ENCODE peak calls at places on chromosome 7, in five cellular contexts. One of them, this sample, is unnamed.
A peak's percentile ranks its signal among the peaks of the same experiment; 100 is the strongest.

GRCh38 chr7:149828357-149829309 is 9.5 kb upstream of the ZNF862 start:
- DNase-seq in body of pancreas: no peak
- DNase-seq in Panc1: no peak
- DNase-seq in AG08395: no peak
- DNase-seq in fibroblast of pulmonary artery: no peak
- DNase-seq in this sample: no peak

GRCh38 chr7:155453296-155454182 is 4.4 kb upstream of the EN2 start:
- DNase-seq in body of pancreas: no peak
- DNase-seq in AG08395: no peak
- DNase-seq in Panc1: no peak
- DNase-seq in fibroblast of pulmonary artery: no peak
- DNase-seq in this sample: no peak

GRCh38 chr7:70695804-70696104 is 436.2 kb upstream of the GALNT17 start:
- DNase-seq in Panc1: no peak
- DNase-seq in fibroblast of pulmonary artery: peak; percentile 5
- DNase-seq in body of pancreas: no peak
- DNase-seq in AG08395: no peak
- DNase-seq in this sample: no peak

GRCh38 chr7:19617921-19618320 is 90.9 kb downstream of the POLR1F start:
- DNase-seq in AG08395: no peak
- DNase-seq in Panc1: no peak
- DNase-seq in fibroblast of pulmonary artery: no peak
- DNase-seq in body of pancreas: no peak
- DNase-seq in this sample: no peak

GRCh38 chr7:126394406-126394805 is 858.3 kb downstream of the GRM8 start:
- DNase-seq in fibroblast of pulmonary artery: no peak
- DNase-seq in body of pancreas: no peak
- DNase-seq in AG08395: no peak
- DNase-seq in Panc1: no peak
- DNase-seq in this sample: no peak

GRCh38 chr7:22480523-22481075 is 19.4 kb downstream of the STEAP1B start:
- DNase-seq in body of pancreas: no peak
- DNase-seq in AG08395: no peak
- DNase-seq in Panc1: no peak
- DNase-seq in fibroblast of pulmonary artery: no peak
- DNase-seq in this sample: no peak

GRCh38 chr7:78015574-78016260 is 217.1 kb downstream of the PHTF2 start:
- DNase-seq in body of pancreas: no peak
- DNase-seq in fibroblast of pulmonary artery: peak; percentile 22
- DNase-seq in Panc1: no peak
- DNase-seq in AG08395: no peak
- DNase-seq in this sample: no peak

GRCh38 chr7:157080111-157080730 is 58.5 kb upstream of the UBE3C start:
- DNase-seq in body of pancreas: no peak
- DNase-seq in AG08395: no peak
- DNase-seq in Panc1: no peak
- DNase-seq in fibroblast of pulmonary artery: no peak
- DNase-seq in this sample: no peak

GRCh38 chr7:54292171-54292925 is 249.8 kb upstream of the VSTM2A start:
- DNase-seq in Panc1: no peak
- DNase-seq in body of pancreas: no peak
- DNase-seq in AG08395: no peak
- DNase-seq in fibroblast of pulmonary artery: no peak
- DNase-seq in this sample: no peak

GRCh38 chr7:131935180-131935579 is 378.8 kb upstream of the PODXL start:
- DNase-seq in Panc1: no peak
- DNase-seq in body of pancreas: no peak
- DNase-seq in AG08395: no peak
- DNase-seq in fibroblast of pulmonary artery: no peak
- DNase-seq in this sample: no peak

GRCh38 chr7:16791895-16792294 is 12.9 kb downstream of the AGR2 start:
- DNase-seq in fibroblast of pulmonary artery: no peak
- DNase-seq in body of pancreas: no peak
- DNase-seq in Panc1: no peak
- DNase-seq in AG08395: peak; percentile 11
- DNase-seq in this sample: no peak

GRCh38 chr7:120916116-120916515 is 34.5 kb upstream of the ING3 start:
- DNase-seq in fibroblast of pulmonary artery: peak; percentile 20
- DNase-seq in AG08395: no peak
- DNase-seq in body of pancreas: no peak
- DNase-seq in Panc1: no peak
- DNase-seq in this sample: no peak

GRCh38 chr7:14714161-14714728 is 188.3 kb downstream of the DGKB start:
- DNase-seq in body of pancreas: no peak
- DNase-seq in Panc1: no peak
- DNase-seq in AG08395: no peak
- DNase-seq in fibroblast of pulmonary artery: no peak
- DNase-seq in this sample: no peak

GRCh38 chr7:1842321-1843221 is 172.5 kb downstream of the ELFN1 start:
- DNase-seq in AG08395: peak; percentile 41
- DNase-seq in Panc1: no peak
- DNase-seq in fibroblast of pulmonary artery: no peak
- DNase-seq in body of pancreas: peak; percentile 8
- DNase-seq in this sample: no peak

GRCh38 chr7:134943785-134944400 is 42.4 kb upstream of the AGBL3 start:
- DNase-seq in fibroblast of pulmonary artery: peak; percentile 64
- DNase-seq in Panc1: peak; percentile 52
- DNase-seq in AG08395: no peak
- DNase-seq in body of pancreas: no peak
- DNase-seq in this sample: peak; percentile 20

GRCh38 chr7:134290286-134290685 is 26.4 kb downstream of the SLC35B4 start:
- DNase-seq in body of pancreas: no peak
- DNase-seq in Panc1: no peak
- DNase-seq in AG08395: peak; percentile 53
- DNase-seq in fibroblast of pulmonary artery: peak; percentile 33
- DNase-seq in this sample: no peak

GRCh38 chr7:140189917-140190316 is 13.1 kb upstream of the KDM7A start:
- DNase-seq in Panc1: no peak
- DNase-seq in AG08395: no peak
- DNase-seq in body of pancreas: no peak
- DNase-seq in fibroblast of pulmonary artery: no peak
- DNase-seq in this sample: no peak

GRCh38 chr7:69633122-69633892 is 35.0 kb downstream of the AUTS2 start:
- DNase-seq in AG08395: no peak
- DNase-seq in Panc1: no peak
- DNase-seq in fibroblast of pulmonary artery: peak; percentile 47
- DNase-seq in body of pancreas: no peak
- DNase-seq in this sample: no peak

GRCh38 chr7:113464096-113464855 is 345.9 kb upstream of the SMIM30 start:
- DNase-seq in body of pancreas: no peak
- DNase-seq in fibroblast of pulmonary artery: no peak
- DNase-seq in Panc1: no peak
- DNase-seq in AG08395: no peak
- DNase-seq in this sample: no peak

GRCh38 chr7:21543528-21544302 is 876 bp downstream of the DNAH11 start:
- DNase-seq in fibroblast of pulmonary artery: peak; percentile 41
- DNase-seq in Panc1: no peak
- DNase-seq in AG08395: no peak
- DNase-seq in body of pancreas: peak; percentile 13
- DNase-seq in this sample: no peak

GRCh38 chr7:4449263-4449662 is 232.8 kb upstream of the FOXK1 start:
- DNase-seq in body of pancreas: no peak
- DNase-seq in Panc1: no peak
- DNase-seq in AG08395: no peak
- DNase-seq in fibroblast of pulmonary artery: no peak
- DNase-seq in this sample: no peak

GRCh38 chr7:36658603-36659516 is 65.4 kb downstream of the AOAH start:
- DNase-seq in body of pancreas: peak; percentile 27
- DNase-seq in AG08395: peak; percentile 60
- DNase-seq in fibroblast of pulmonary artery: peak; percentile 87
- DNase-seq in Panc1: peak; percentile 98
- DNase-seq in this sample: no peak

GRCh38 chr7:3722396-3722846 is 421.4 kb downstream of the SDK1 start:
- DNase-seq in Panc1: no peak
- DNase-seq in fibroblast of pulmonary artery: peak; percentile 20
- DNase-seq in body of pancreas: peak; percentile 18
- DNase-seq in AG08395: no peak
- DNase-seq in this sample: peak; percentile 5

GRCh38 chr7:87784424-87784823 is 91.7 kb downstream of the SLC25A40 start:
- DNase-seq in AG08395: no peak
- DNase-seq in body of pancreas: no peak
- DNase-seq in Panc1: no peak
- DNase-seq in fibroblast of pulmonary artery: peak; percentile 18
- DNase-seq in this sample: no peak

GRCh38 chr7:2181077-2181854 is 51.5 kb downstream of the MAD1L1 start:
- DNase-seq in Panc1: no peak
- DNase-seq in AG08395: no peak
- DNase-seq in body of pancreas: no peak
- DNase-seq in fibroblast of pulmonary artery: no peak
- DNase-seq in this sample: no peak

GRCh38 chr7:50598455-50599343 is 33.5 kb upstream of the DDC start:
- DNase-seq in Panc1: no peak
- DNase-seq in fibroblast of pulmonary artery: no peak
- DNase-seq in AG08395: no peak
- DNase-seq in body of pancreas: no peak
- DNase-seq in this sample: no peak

GRCh38 chr7:8751557-8752231 is 318.3 kb downstream of the NXPH1 start:
- DNase-seq in body of pancreas: no peak
- DNase-seq in Panc1: no peak
- DNase-seq in fibroblast of pulmonary artery: no peak
- DNase-seq in AG08395: no peak
- DNase-seq in this sample: no peak

GRCh38 chr7:27245124-27245797 is 2.7 kb downstream of the EVX1 start:
- DNase-seq in AG08395: no peak
- DNase-seq in Panc1: no peak
- DNase-seq in fibroblast of pulmonary artery: no peak
- DNase-seq in body of pancreas: no peak
- DNase-seq in this sample: no peak

GRCh38 chr7:80721880-80722595 is 83.6 kb downstream of the CD36 start:
- DNase-seq in Panc1: peak; percentile 78
- DNase-seq in body of pancreas: no peak
- DNase-seq in fibroblast of pulmonary artery: peak; percentile 90
- DNase-seq in AG08395: peak; percentile 62
- DNase-seq in this sample: peak; percentile 85

GRCh38 chr7:21086688-21087087 is 300.0 kb upstream of the SP8 start:
- DNase-seq in body of pancreas: peak; percentile 52
- DNase-seq in AG08395: no peak
- DNase-seq in Panc1: no peak
- DNase-seq in fibroblast of pulmonary artery: no peak
- DNase-seq in this sample: no peak

GRCh38 chr7:121195859-121196588 is 132.8 kb upstream of the WNT16 start:
- DNase-seq in AG08395: no peak
- DNase-seq in Panc1: no peak
- DNase-seq in body of pancreas: no peak
- DNase-seq in fibroblast of pulmonary artery: no peak
- DNase-seq in this sample: no peak

GRCh38 chr7:3043544-3044395 is at the start of gene CARD11:
- DNase-seq in fibroblast of pulmonary artery: peak; percentile 8
- DNase-seq in AG08395: no peak
- DNase-seq in body of pancreas: no peak
- DNase-seq in Panc1: no peak
- DNase-seq in this sample: no peak

GRCh38 chr7:148116954-148117353 is 473.6 kb upstream of the C7orf33 start:
- DNase-seq in body of pancreas: no peak
- DNase-seq in fibroblast of pulmonary artery: no peak
- DNase-seq in AG08395: no peak
- DNase-seq in Panc1: no peak
- DNase-seq in this sample: no peak

GRCh38 chr7:50369408-50370026 is 65.0 kb downstream of the IKZF1 start:
- DNase-seq in AG08395: no peak
- DNase-seq in fibroblast of pulmonary artery: peak; percentile 10
- DNase-seq in Panc1: peak; percentile 24
- DNase-seq in body of pancreas: no peak
- DNase-seq in this sample: no peak

GRCh38 chr7:134936893-134937520 is 49.3 kb upstream of the AGBL3 start:
- DNase-seq in body of pancreas: no peak
- DNase-seq in AG08395: no peak
- DNase-seq in Panc1: no peak
- DNase-seq in fibroblast of pulmonary artery: peak; percentile 13
- DNase-seq in this sample: no peak

GRCh38 chr7:24756989-24757798 is at the start of gene GSDME:
- DNase-seq in AG08395: peak; percentile 85
- DNase-seq in fibroblast of pulmonary artery: peak; percentile 72
- DNase-seq in Panc1: no peak
- DNase-seq in body of pancreas: peak; percentile 43
- DNase-seq in this sample: peak; percentile 11

GRCh38 chr7:25803117-25803887 is 348.7 kb upstream of the NFE2L3 start:
- DNase-seq in AG08395: no peak
- DNase-seq in fibroblast of pulmonary artery: no peak
- DNase-seq in body of pancreas: no peak
- DNase-seq in Panc1: no peak
- DNase-seq in this sample: no peak

GRCh38 chr7:139767561-139767982 is 10.2 kb downstream of the HIPK2 start:
- DNase-seq in fibroblast of pulmonary artery: peak; percentile 42
- DNase-seq in body of pancreas: no peak
- DNase-seq in AG08395: no peak
- DNase-seq in Panc1: no peak
- DNase-seq in this sample: no peak

GRCh38 chr7:54690059-54690443 is 69.0 kb downstream of the SEC61G start:
- DNase-seq in fibroblast of pulmonary artery: no peak
- DNase-seq in AG08395: no peak
- DNase-seq in body of pancreas: no peak
- DNase-seq in Panc1: no peak
- DNase-seq in this sample: no peak

GRCh38 chr7:127838816-127839415 is 186.9 kb downstream of the SND1 start:
- DNase-seq in AG08395: no peak
- DNase-seq in Panc1: no peak
- DNase-seq in body of pancreas: peak; percentile 42
- DNase-seq in fibroblast of pulmonary artery: peak; percentile 73
- DNase-seq in this sample: no peak